ENCODE peak calls at places on chromosomes 5 and 9, in seven cellular contexts. One of them, this sample, is unnamed.

GRCh38 chr9:115210699-115211098 is 92.7 kb upstream of the TNC start:
- DNase-seq in thoracic aorta: no peak
- DNase-seq in AG09309: no peak
- DNase-seq in bronchial epithelial cell: no peak
- DNase-seq in cardiac muscle cell: no peak
- DNase-seq in breast epithelium: no peak
- DNase-seq in CD8-positive, alpha-beta memory T cell: no peak
- DNase-seq in this sample: no peak

GRCh38 chr9:121765021-121765950 is 113.9 kb downstream of the DAB2IP start:
- DNase-seq in thoracic aorta: no peak
- DNase-seq in AG09309: no peak
- DNase-seq in bronchial epithelial cell: peak
- DNase-seq in cardiac muscle cell: peak
- DNase-seq in breast epithelium: no peak
- DNase-seq in CD8-positive, alpha-beta memory T cell: no peak
- DNase-seq in this sample: no peak

GRCh38 chr5:143922718-143923117 is 110.8 kb downstream of the HMHB1 start:
- DNase-seq in thoracic aorta: no peak
- DNase-seq in AG09309: no peak
- DNase-seq in bronchial epithelial cell: peak
- DNase-seq in cardiac muscle cell: peak
- DNase-seq in breast epithelium: no peak
- DNase-seq in CD8-positive, alpha-beta memory T cell: no peak
- DNase-seq in this sample: no peak

GRCh38 chr5:57117601-57118000 is 56.3 kb upstream of the GPBP1 start:
- DNase-seq in thoracic aorta: no peak
- DNase-seq in AG09309: no peak
- DNase-seq in bronchial epithelial cell: no peak
- DNase-seq in cardiac muscle cell: no peak
- DNase-seq in breast epithelium: no peak
- DNase-seq in CD8-positive, alpha-beta memory T cell: peak
- DNase-seq in this sample: peak

GRCh38 chr5:43037929-43038510 is 2.1 kb downstream of the ANXA2R start:
- DNase-seq in thoracic aorta: no peak
- DNase-seq in AG09309: no peak
- DNase-seq in bronchial epithelial cell: peak
- DNase-seq in cardiac muscle cell: peak
- DNase-seq in breast epithelium: no peak
- DNase-seq in CD8-positive, alpha-beta memory T cell: no peak
- DNase-seq in this sample: peak

GRCh38 chr9:37187713-37188439 is 67.5 kb downstream of the ZCCHC7 start:
- DNase-seq in thoracic aorta: no peak
- DNase-seq in AG09309: no peak
- DNase-seq in bronchial epithelial cell: no peak
- DNase-seq in cardiac muscle cell: no peak
- DNase-seq in breast epithelium: no peak
- DNase-seq in CD8-positive, alpha-beta memory T cell: no peak
- DNase-seq in this sample: no peak

GRCh38 chr5:7852542-7852941 is 1.6 kb upstream of the CFAP90 start:
- DNase-seq in thoracic aorta: no peak
- DNase-seq in AG09309: no peak
- DNase-seq in bronchial epithelial cell: no peak
- DNase-seq in cardiac muscle cell: peak
- DNase-seq in breast epithelium: no peak
- DNase-seq in CD8-positive, alpha-beta memory T cell: no peak
- DNase-seq in this sample: no peak

GRCh38 chr9:94156549-94157407 is 72.5 kb downstream of the PTPDC1 start:
- DNase-seq in thoracic aorta: peak
- DNase-seq in AG09309: no peak
- DNase-seq in bronchial epithelial cell: peak
- DNase-seq in cardiac muscle cell: peak
- DNase-seq in breast epithelium: peak
- DNase-seq in CD8-positive, alpha-beta memory T cell: no peak
- DNase-seq in this sample: no peak

GRCh38 chr5:65364907-65365306 is 116.8 kb downstream of the ADAMTS6 start:
- DNase-seq in thoracic aorta: no peak
- DNase-seq in AG09309: no peak
- DNase-seq in bronchial epithelial cell: peak
- DNase-seq in cardiac muscle cell: peak
- DNase-seq in breast epithelium: no peak
- DNase-seq in CD8-positive, alpha-beta memory T cell: no peak
- DNase-seq in this sample: no peak

GRCh38 chr5:59209758-59210359 is 627.0 kb downstream of the RAB3C start:
- DNase-seq in thoracic aorta: no peak
- DNase-seq in AG09309: peak
- DNase-seq in bronchial epithelial cell: no peak
- DNase-seq in cardiac muscle cell: peak
- DNase-seq in breast epithelium: no peak
- DNase-seq in CD8-positive, alpha-beta memory T cell: no peak
- DNase-seq in this sample: no peak

GRCh38 chr5:78116167-78116566 is 178.3 kb downstream of the AP3B1 start:
- DNase-seq in thoracic aorta: no peak
- DNase-seq in AG09309: no peak
- DNase-seq in bronchial epithelial cell: no peak
- DNase-seq in cardiac muscle cell: no peak
- DNase-seq in breast epithelium: no peak
- DNase-seq in CD8-positive, alpha-beta memory T cell: no peak
- DNase-seq in this sample: no peak

GRCh38 chr5:110105692-110106091 is 416.0 kb downstream of the MAN2A1 start:
- DNase-seq in thoracic aorta: peak
- DNase-seq in AG09309: peak
- DNase-seq in bronchial epithelial cell: peak
- DNase-seq in cardiac muscle cell: peak
- DNase-seq in breast epithelium: no peak
- DNase-seq in CD8-positive, alpha-beta memory T cell: no peak
- DNase-seq in this sample: no peak

GRCh38 chr9:85009251-85009650 is 339.7 kb downstream of the NTRK2 start:
- DNase-seq in thoracic aorta: no peak
- DNase-seq in AG09309: no peak
- DNase-seq in bronchial epithelial cell: no peak
- DNase-seq in cardiac muscle cell: no peak
- DNase-seq in breast epithelium: no peak
- DNase-seq in CD8-positive, alpha-beta memory T cell: no peak
- DNase-seq in this sample: no peak

DNA sequence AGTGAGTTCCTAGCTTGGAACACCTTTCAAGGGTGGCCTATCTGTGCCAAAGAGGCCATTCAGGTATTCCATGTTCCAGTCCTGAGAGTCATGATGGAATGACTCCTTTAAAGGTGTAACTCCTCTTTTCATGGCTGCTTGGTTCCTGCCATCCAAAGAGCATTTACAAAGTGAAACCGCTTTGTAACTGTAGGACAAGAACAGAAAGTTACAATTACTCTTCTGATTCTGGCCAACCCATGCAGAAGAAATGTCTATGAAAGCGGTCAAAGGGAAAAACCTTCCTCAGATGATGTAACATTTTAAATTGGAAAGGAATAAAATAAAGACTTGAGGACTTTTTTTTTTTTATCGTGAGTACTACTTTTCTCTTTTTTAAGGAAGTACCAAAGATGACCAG is 12.9 kb upstream of the C9orf72 start:
- DNase-seq in thoracic aorta: no peak
- DNase-seq in AG09309: no peak
- DNase-seq in bronchial epithelial cell: no peak
- DNase-seq in cardiac muscle cell: no peak
- DNase-seq in breast epithelium: no peak
- DNase-seq in CD8-positive, alpha-beta memory T cell: no peak
- DNase-seq in this sample: no peak
- H3K4me3 ChIP-seq in thoracic aorta: no peak
- H3K4me3 ChIP-seq in AG09309: no peak
- H3K4me3 ChIP-seq in bronchial epithelial cell: no peak
- H3K4me3 ChIP-seq in cardiac muscle cell: no peak
- H3K4me3 ChIP-seq in breast epithelium: no peak
- H3K4me3 ChIP-seq in CD8-positive, alpha-beta memory T cell: no peak
- H3K4me3 ChIP-seq in this sample: no peak

DNA sequence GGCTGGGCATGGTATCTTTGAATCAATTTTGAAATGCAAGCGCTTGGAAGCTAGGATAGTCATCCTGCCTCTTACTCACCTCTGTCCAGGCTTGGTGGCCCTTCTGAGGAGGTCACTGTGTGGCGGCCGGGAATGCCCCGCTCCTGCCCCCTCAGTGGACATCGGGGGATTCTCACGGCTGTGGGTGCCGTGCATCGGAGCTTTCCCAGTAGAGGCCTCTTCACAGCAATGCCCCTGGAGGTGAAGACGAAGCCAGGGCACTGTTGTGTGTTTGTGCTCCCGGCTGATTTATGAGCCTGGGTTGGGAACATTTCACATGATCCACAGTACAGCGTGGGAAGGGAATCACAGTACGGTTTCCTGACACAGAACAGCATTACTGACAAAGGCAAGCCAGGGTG is 147.5 kb downstream of the NXNL2 start:
- DNase-seq in thoracic aorta: no peak
- DNase-seq in AG09309: no peak
- DNase-seq in bronchial epithelial cell: no peak
- DNase-seq in cardiac muscle cell: no peak
- DNase-seq in breast epithelium: no peak
- DNase-seq in CD8-positive, alpha-beta memory T cell: no peak
- DNase-seq in this sample: no peak
- H3K4me3 ChIP-seq in thoracic aorta: no peak
- H3K4me3 ChIP-seq in AG09309: no peak
- H3K4me3 ChIP-seq in bronchial epithelial cell: no peak
- H3K4me3 ChIP-seq in cardiac muscle cell: no peak
- H3K4me3 ChIP-seq in breast epithelium: no peak
- H3K4me3 ChIP-seq in CD8-positive, alpha-beta memory T cell: no peak
- H3K4me3 ChIP-seq in this sample: no peak

DNA sequence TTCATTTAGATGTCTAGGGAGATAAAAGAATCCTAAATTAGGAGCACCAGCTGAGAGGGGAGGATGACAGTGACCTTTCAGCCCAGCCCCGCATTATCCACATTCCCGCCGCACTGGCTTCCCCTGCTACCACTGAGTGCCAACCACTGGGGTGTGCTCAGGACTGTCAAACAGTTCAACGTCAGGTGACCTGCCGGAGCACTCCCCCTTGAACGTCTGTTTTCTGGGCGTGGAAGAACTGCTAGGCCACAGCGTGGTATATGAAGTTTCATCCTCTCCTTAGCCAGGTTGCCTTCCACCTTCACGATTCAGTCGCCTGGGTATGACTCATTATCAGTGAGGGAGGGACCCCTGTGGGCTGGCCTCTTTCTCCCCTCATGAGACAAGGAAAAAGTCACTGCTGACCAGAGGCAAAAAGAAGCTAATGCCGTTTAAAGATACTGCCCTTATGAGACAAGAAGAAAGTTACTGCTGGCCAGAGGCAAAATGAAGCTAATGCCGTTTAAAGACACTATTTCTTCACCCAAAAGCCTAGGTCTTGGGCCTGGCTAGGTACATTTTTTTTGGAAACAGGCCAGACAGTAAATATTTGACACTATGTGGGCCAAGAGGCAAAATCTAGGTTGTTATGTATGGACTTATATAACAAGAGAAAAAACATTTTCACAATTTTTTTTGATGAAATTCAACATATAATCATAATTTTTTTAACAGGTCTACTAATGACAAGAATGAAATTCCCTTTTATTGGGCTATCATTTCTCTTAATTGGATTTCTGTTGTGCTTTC is 4.6 kb downstream of the NMRK1 start:
- DNase-seq in thoracic aorta: no peak
- DNase-seq in AG09309: no peak
- DNase-seq in bronchial epithelial cell: peak
- DNase-seq in cardiac muscle cell: no peak
- DNase-seq in breast epithelium: no peak
- DNase-seq in CD8-positive, alpha-beta memory T cell: peak
- DNase-seq in this sample: no peak
- H3K4me3 ChIP-seq in thoracic aorta: no peak
- H3K4me3 ChIP-seq in AG09309: no peak
- H3K4me3 ChIP-seq in bronchial epithelial cell: no peak
- H3K4me3 ChIP-seq in cardiac muscle cell: no peak
- H3K4me3 ChIP-seq in breast epithelium: no peak
- H3K4me3 ChIP-seq in CD8-positive, alpha-beta memory T cell: no peak
- H3K4me3 ChIP-seq in this sample: no peak

DNA sequence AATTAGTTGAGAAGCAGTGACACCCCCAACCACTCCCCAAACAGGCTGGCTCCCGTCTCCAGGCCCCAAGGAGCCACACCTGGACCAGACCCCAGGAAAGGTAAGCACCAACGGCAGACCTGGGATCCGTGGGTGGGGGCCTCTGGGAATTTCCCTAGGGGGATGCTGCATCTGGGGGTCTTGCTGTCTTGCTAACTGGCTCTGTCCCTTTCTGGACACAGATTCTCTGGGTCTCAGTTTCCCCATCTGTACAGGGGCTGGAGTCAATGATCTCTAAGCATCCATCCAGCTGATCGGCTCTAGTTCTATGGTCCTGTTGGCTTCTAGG is 27.9 kb upstream of the IL17B start:
- DNase-seq in thoracic aorta: no peak
- DNase-seq in AG09309: no peak
- DNase-seq in bronchial epithelial cell: no peak
- DNase-seq in cardiac muscle cell: no peak
- DNase-seq in breast epithelium: no peak
- DNase-seq in CD8-positive, alpha-beta memory T cell: no peak
- DNase-seq in this sample: no peak
- H3K4me3 ChIP-seq in thoracic aorta: peak
- H3K4me3 ChIP-seq in AG09309: peak
- H3K4me3 ChIP-seq in bronchial epithelial cell: no peak
- H3K4me3 ChIP-seq in cardiac muscle cell: no peak
- H3K4me3 ChIP-seq in breast epithelium: peak
- H3K4me3 ChIP-seq in CD8-positive, alpha-beta memory T cell: no peak
- H3K4me3 ChIP-seq in this sample: no peak

This sample was measured in Jurkat, Clone E6-1.